ENCODE peak calls at places on chromosomes 2 and 18, in four cellular contexts. K is heart left ventricle, H is B cell, A is EH. Y is an unnamed sample.

GRCh38 chr18:44325903-44326650 is 354.6 kb upstream of the SETBP1 start:
- DNase-seq in A (peak), H (no peak), K (peak), Y (no peak)

GRCh38 chr2:220148849-220149248 is 521.4 kb downstream of the SLC4A3 start:
- DNase-seq in A (no peak), K (no peak), H (no peak), Y (no peak)

GRCh38 chr18:48026216-48026615 is 95.8 kb upstream of the SMAD2 start:
- DNase-seq in K (no peak), H (no peak), A (no peak), Y (no peak)

GRCh38 chr2:83103602-83104001 is 1355.5 kb downstream of the SUCLG1 start:
- DNase-seq in A (peak), K (no peak), H (no peak), Y (no peak)

GRCh38 chr2:143705108-143705686 is 576.0 kb downstream of the ARHGAP15 start:
- DNase-seq in A (peak), K (no peak), H (no peak), Y (no peak)

GRCh38 chr2:110820128-110820527 is 87.8 kb downstream of the ACOXL start:
- DNase-seq in H (no peak), K (no peak), A (no peak), Y (no peak)

GRCh38 chr18:79111483-79111882 is 42.3 kb downstream of the ATP9B start:
- DNase-seq in K (no peak), A (no peak), H (no peak), Y (no peak)

GRCh38 chr2:134320930-134321329 is 67.1 kb downstream of the MGAT5 start:
- DNase-seq in A (peak), K (no peak), H (no peak), Y (peak)

GRCh38 chr18:9109523-9109922 is 7.0 kb downstream of the NDUFV2 start:
- DNase-seq in H (no peak), A (peak), K (no peak), Y (no peak)

GRCh38 chr2:199979398-199979797 is 24.0 kb downstream of the MAIP1 start:
- DNase-seq in A (no peak), K (no peak), H (no peak), Y (no peak)

GRCh38 chr2:239022437-239023260 is 174.8 kb downstream of the TWIST2 start:
- DNase-seq in H (no peak), A (peak), K (peak), Y (no peak)

GRCh38 chr2:70565039-70565731 is 11.6 kb upstream of the TGFA start:
- DNase-seq in K (no peak), A (no peak), H (no peak), Y (no peak)

GRCh38 chr2:124804014-124804940 is 779.2 kb downstream of the CNTNAP5 start:
- DNase-seq in A (peak), H (no peak), K (no peak), Y (no peak)

GRCh38 chr2:127650041-127650784 is 4.3 kb downstream of the GPR17 start:
- DNase-seq in A (no peak), H (no peak), K (peak), Y (no peak)

GRCh38 chr2:48346124-48346536 is 183.8 kb upstream of the STON1 start:
- DNase-seq in H (no peak), K (peak), A (peak), Y (no peak)

GRCh38 chr18:48711651-48712486 is 173.0 kb downstream of the CTIF start:
- DNase-seq in A (peak), K (peak), H (no peak), Y (no peak)

GRCh38 chr18:62919109-62919838 is 203.9 kb downstream of the PHLPP1 start:
- DNase-seq in A (no peak), K (no peak), H (no peak), Y (no peak)

GRCh38 chr2:119756837-119757236 is 2.9 kb upstream of the PTPN4 start:
- DNase-seq in K (peak), H (no peak), A (peak), Y (peak)

GRCh38 chr2:160751021-160751420 is 257.4 kb upstream of the RBMS1 start:
- DNase-seq in H (no peak), A (peak), K (no peak), Y (no peak)